ENCODE peak calls at places on chromosomes 12 and 14, in six cellular contexts. A is PC-3; N is aorta; Q is activated T-cell treated with anti-CD3 and anti-CD28 coated beads, Interleukin-2, amount 50 U/mL, for 4 hours; G is natural killer cell; D is activated naive CD8-positive, alpha-beta T cell treated with anti-CD3 and anti-CD28 coated beads, Interleukin-2, amount 50 U/mL, for 24 hours. E is an unnamed sample.

GRCh38 chr14:79597561-79597960 is 613.7 kb downstream of the DIO2 start:
- ATAC-seq in A (no peak), N (no peak), Q (no peak), G (no peak), D (no peak), E (no peak)

GRCh38 chr12:106245767-106246166 is 2.1 kb downstream of the CKAP4 start:
- ATAC-seq in A (peak), N (peak), Q (no peak), G (no peak), D (no peak), E (peak)

GRCh38 chr12:32089156-32089950 is 17.3 kb upstream of the BICD1 start:
- ATAC-seq in A (peak), N (no peak), Q (no peak), G (no peak), D (no peak), E (no peak)

GRCh38 chr14:67108230-67108629 is 81.0 kb upstream of the GARIN2 start:
- ATAC-seq in A (no peak), N (no peak), Q (no peak), G (no peak), D (no peak), E (no peak)

GRCh38 chr14:64645220-64645891 is 58.9 kb upstream of the PLEKHG3 start:
- ATAC-seq in A (no peak), N (peak), Q (no peak), G (no peak), D (no peak), E (no peak)

GRCh38 chr12:64999157-64999425 is 122.0 kb downstream of the WIF1 start:
- ATAC-seq in A (no peak), N (peak), Q (no peak), G (no peak), D (no peak), E (no peak)

GRCh38 chr12:332581-333205 is 56.4 kb downstream of the KDM5A start:
- ATAC-seq in A (no peak), N (no peak), Q (no peak), G (no peak), D (no peak), E (no peak)

GRCh38 chr12:52020126-52020525 is 13.4 kb downstream of the TAMALIN start:
- ATAC-seq in A (no peak), N (no peak), Q (no peak), G (no peak), D (no peak), E (no peak)

GRCh38 chr12:131223791-131224567 is 270.3 kb downstream of the ADGRD1 start:
- ATAC-seq in A (no peak), N (no peak), Q (no peak), G (no peak), D (no peak), E (no peak)

GRCh38 chr14:59427653-59428578 is 37.3 kb downstream of the GPR135 start:
- ATAC-seq in A (peak), N (peak), Q (no peak), G (no peak), D (peak), E (no peak)

GRCh38 chr12:72790273-72790672 is 518.1 kb downstream of the TRHDE start:
- ATAC-seq in A (peak), N (no peak), Q (no peak), G (no peak), D (no peak), E (no peak)